ENCODE peak calls at places on chromosomes 1 and 21, in four cellular contexts. One of them, this sample, is unnamed.

GRCh38 chr1:157304271-157304670 is 166.1 kb upstream of the ETV3 start:
- DNase-seq in GM12878: no peak
- DNase-seq in HepG2: no peak
- DNase-seq in H1: no peak
- DNase-seq in this sample: no peak

GRCh38 chr1:162678439-162678838 is 46.2 kb downstream of the DDR2 start:
- DNase-seq in GM12878: no peak
- DNase-seq in H1: no peak
- DNase-seq in HepG2: peak
- DNase-seq in this sample: no peak

GRCh38 chr1:226609836-226610455 is 61.4 kb downstream of the STUM start:
- DNase-seq in GM12878: no peak
- DNase-seq in H1: no peak
- DNase-seq in HepG2: no peak
- DNase-seq in this sample: no peak

GRCh38 chr1:147902183-147902845 is at the start of gene GJA8:
- DNase-seq in H1: no peak
- DNase-seq in HepG2: no peak
- DNase-seq in GM12878: no peak
- DNase-seq in this sample: no peak

GRCh38 chr1:215141460-215141859 is 58.9 kb downstream of the KCNK2 start:
- DNase-seq in HepG2: no peak
- DNase-seq in GM12878: no peak
- DNase-seq in H1: no peak
- DNase-seq in this sample: no peak

GRCh38 chr21:34885125-34885524 is 164.0 kb downstream of the RUNX1 start:
- DNase-seq in GM12878: no peak
- DNase-seq in H1: no peak
- DNase-seq in HepG2: no peak
- DNase-seq in this sample: no peak

GRCh38 chr1:205612104-205612503 is 19.7 kb downstream of the ELK4 start:
- DNase-seq in GM12878: no peak
- DNase-seq in HepG2: no peak
- DNase-seq in H1: no peak
- DNase-seq in this sample: no peak

GRCh38 chr1:245599413-245600174 is 444.8 kb downstream of the KIF26B start:
- DNase-seq in H1: no peak
- DNase-seq in GM12878: no peak
- DNase-seq in HepG2: no peak
- DNase-seq in this sample: no peak

GRCh38 chr1:95381980-95382379 is 148.0 kb downstream of the RWDD3 start:
- DNase-seq in GM12878: no peak
- DNase-seq in H1: no peak
- DNase-seq in HepG2: no peak
- DNase-seq in this sample: no peak

GRCh38 chr1:111920221-111921024 is 69.0 kb downstream of the KCND3 start:
- DNase-seq in GM12878: no peak
- DNase-seq in H1: no peak
- DNase-seq in HepG2: no peak
- DNase-seq in this sample: no peak

GRCh38 chr1:42957880-42958487 is 684 bp downstream of the SLC2A1 start:
- DNase-seq in GM12878: no peak
- DNase-seq in H1: peak
- DNase-seq in HepG2: no peak
- DNase-seq in this sample: peak

GRCh38 chr1:118988186-118989005 is at the start of gene TBX15:
- DNase-seq in GM12878: no peak
- DNase-seq in H1: peak
- DNase-seq in HepG2: no peak
- DNase-seq in this sample: no peak

GRCh38 chr1:107538502-107538901 is 397.7 kb downstream of the NTNG1 start:
- DNase-seq in HepG2: no peak
- DNase-seq in GM12878: no peak
- DNase-seq in H1: no peak
- DNase-seq in this sample: no peak

GRCh38 chr1:151061012-151061401 is 810 bp downstream of the MLLT11 start:
- DNase-seq in GM12878: no peak
- DNase-seq in HepG2: no peak
- DNase-seq in H1: no peak
- DNase-seq in this sample: no peak

GRCh38 chr1:3710251-3710650 is 42.0 kb upstream of the CCDC27 start:
- DNase-seq in GM12878: no peak
- DNase-seq in HepG2: no peak
- DNase-seq in H1: no peak
- DNase-seq in this sample: no peak

GRCh38 chr1:189616893-189617292 is 860.8 kb downstream of the BRINP3 start:
- DNase-seq in HepG2: no peak
- DNase-seq in H1: no peak
- DNase-seq in GM12878: no peak
- DNase-seq in this sample: no peak

GRCh38 chr1:204150702-204151561 is 912 bp downstream of the ETNK2 start:
- DNase-seq in HepG2: no peak
- DNase-seq in H1: peak
- DNase-seq in GM12878: no peak
- DNase-seq in this sample: peak

GRCh38 chr1:101907264-101907663 is 89.5 kb downstream of the OLFM3 start:
- DNase-seq in HepG2: no peak
- DNase-seq in H1: no peak
- DNase-seq in GM12878: no peak
- DNase-seq in this sample: no peak

GRCh38 chr1:167473761-167474160 is 44.6 kb downstream of the CD247 start:
- DNase-seq in GM12878: no peak
- DNase-seq in H1: no peak
- DNase-seq in HepG2: no peak
- DNase-seq in this sample: no peak

GRCh38 chr1:204222006-204222872 is 8.5 kb upstream of the GOLT1A start:
- DNase-seq in GM12878: no peak
- DNase-seq in HepG2: no peak
- DNase-seq in H1: no peak
- DNase-seq in this sample: no peak

GRCh38 chr1:147292635-147293251 is 50.3 kb downstream of the CHD1L start:
- DNase-seq in GM12878: no peak
- DNase-seq in H1: no peak
- DNase-seq in HepG2: no peak
- DNase-seq in this sample: no peak

GRCh38 chr1:240831191-240831631 is 219.3 kb upstream of the GREM2 start:
- DNase-seq in H1: no peak
- DNase-seq in GM12878: no peak
- DNase-seq in HepG2: no peak
- DNase-seq in this sample: no peak

GRCh38 chr1:164771568-164772350 is 212.8 kb downstream of the PBX1 start:
- DNase-seq in H1: no peak
- DNase-seq in HepG2: no peak
- DNase-seq in GM12878: no peak
- DNase-seq in this sample: peak

GRCh38 chr1:79507770-79508169 is 501.2 kb upstream of the ADGRL4 start:
- DNase-seq in GM12878: no peak
- DNase-seq in H1: no peak
- DNase-seq in HepG2: no peak
- DNase-seq in this sample: no peak

GRCh38 chr1:222711319-222712252 is 705 bp downstream of the AIDA start:
- DNase-seq in H1: peak
- DNase-seq in HepG2: peak
- DNase-seq in GM12878: no peak
- DNase-seq in this sample: peak

GRCh38 chr1:178870944-178871343 is at the start of gene ANGPTL1:
- DNase-seq in HepG2: peak
- DNase-seq in GM12878: no peak
- DNase-seq in H1: no peak
- DNase-seq in this sample: no peak

GRCh38 chr1:163174524-163175437 is 27.9 kb downstream of the RGS5 start:
- DNase-seq in HepG2: peak
- DNase-seq in GM12878: no peak
- DNase-seq in H1: peak
- DNase-seq in this sample: peak

GRCh38 chr1:181044449-181044966 is 10.7 kb downstream of the MR1 start:
- DNase-seq in HepG2: peak
- DNase-seq in GM12878: peak
- DNase-seq in H1: no peak
- DNase-seq in this sample: no peak

GRCh38 chr1:31830511-31830910 is 14.7 kb upstream of the SPOCD1 start:
- DNase-seq in H1: no peak
- DNase-seq in HepG2: no peak
- DNase-seq in GM12878: no peak
- DNase-seq in this sample: no peak

GRCh38 chr1:21295059-21295401 is 4.8 kb upstream of the ECE1 start:
- DNase-seq in GM12878: no peak
- DNase-seq in H1: no peak
- DNase-seq in HepG2: no peak
- DNase-seq in this sample: no peak

GRCh38 chr1:172540635-172541034 is 7.7 kb downstream of the SUCO start:
- DNase-seq in H1: no peak
- DNase-seq in HepG2: no peak
- DNase-seq in GM12878: no peak
- DNase-seq in this sample: no peak

GRCh38 chr1:116682641-116683221 is 15.2 kb upstream of the IGSF3 start:
- DNase-seq in GM12878: no peak
- DNase-seq in HepG2: no peak
- DNase-seq in H1: no peak
- DNase-seq in this sample: no peak

GRCh38 chr1:62309906-62310305 is 9.3 kb downstream of the KANK4 start:
- DNase-seq in HepG2: no peak
- DNase-seq in H1: no peak
- DNase-seq in GM12878: no peak
- DNase-seq in this sample: no peak

GRCh38 chr1:67847466-67847865 is 14.2 kb upstream of the GNG12 start:
- DNase-seq in H1: no peak
- DNase-seq in GM12878: no peak
- DNase-seq in HepG2: no peak
- DNase-seq in this sample: no peak

GRCh38 chr1:159972443-159973205 is 18.6 kb upstream of the SLAMF9 start:
- DNase-seq in GM12878: no peak
- DNase-seq in HepG2: no peak
- DNase-seq in H1: no peak
- DNase-seq in this sample: no peak

DNA sequence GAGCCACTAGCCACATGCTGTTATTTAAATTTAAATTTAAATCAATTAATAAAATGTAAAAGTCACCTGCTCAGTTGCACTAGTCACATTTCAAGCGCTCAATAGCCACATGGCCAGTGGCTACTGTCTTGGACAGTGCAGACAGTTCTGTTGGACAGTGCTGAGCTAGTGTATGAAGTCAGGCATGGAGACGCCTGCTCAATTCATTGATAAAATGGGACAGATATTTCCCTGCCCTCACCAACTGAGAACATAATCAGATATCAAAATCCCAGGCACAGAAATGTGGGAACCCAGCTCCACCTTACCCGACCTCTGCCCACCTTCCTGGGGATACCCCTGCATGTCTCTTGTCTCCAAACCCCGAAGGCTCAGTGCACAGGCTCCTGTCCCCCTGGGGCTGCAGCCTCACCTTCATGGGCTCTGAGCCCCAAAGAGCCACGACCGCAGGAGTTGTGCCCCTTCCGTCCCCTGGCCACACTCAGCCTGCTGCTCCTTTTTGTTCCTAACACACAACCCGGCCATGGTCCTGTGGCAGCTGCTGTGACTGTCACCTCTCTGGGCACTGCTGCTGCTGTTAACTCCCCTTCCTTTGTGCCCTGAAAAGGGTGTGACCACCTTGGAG is 63.5 kb downstream of the TCP10L start:
- DNase-seq in HepG2: no peak
- DNase-seq in GM12878: no peak
- DNase-seq in H1: no peak
- DNase-seq in this sample: no peak
- TF ChIP-seq SP1 in HepG2: no peak
- TF ChIP-seq SP1 in GM12878: no peak
- TF ChIP-seq SP1 in H1: no peak
- TF ChIP-seq SP1 in this sample: no peak

DNA sequence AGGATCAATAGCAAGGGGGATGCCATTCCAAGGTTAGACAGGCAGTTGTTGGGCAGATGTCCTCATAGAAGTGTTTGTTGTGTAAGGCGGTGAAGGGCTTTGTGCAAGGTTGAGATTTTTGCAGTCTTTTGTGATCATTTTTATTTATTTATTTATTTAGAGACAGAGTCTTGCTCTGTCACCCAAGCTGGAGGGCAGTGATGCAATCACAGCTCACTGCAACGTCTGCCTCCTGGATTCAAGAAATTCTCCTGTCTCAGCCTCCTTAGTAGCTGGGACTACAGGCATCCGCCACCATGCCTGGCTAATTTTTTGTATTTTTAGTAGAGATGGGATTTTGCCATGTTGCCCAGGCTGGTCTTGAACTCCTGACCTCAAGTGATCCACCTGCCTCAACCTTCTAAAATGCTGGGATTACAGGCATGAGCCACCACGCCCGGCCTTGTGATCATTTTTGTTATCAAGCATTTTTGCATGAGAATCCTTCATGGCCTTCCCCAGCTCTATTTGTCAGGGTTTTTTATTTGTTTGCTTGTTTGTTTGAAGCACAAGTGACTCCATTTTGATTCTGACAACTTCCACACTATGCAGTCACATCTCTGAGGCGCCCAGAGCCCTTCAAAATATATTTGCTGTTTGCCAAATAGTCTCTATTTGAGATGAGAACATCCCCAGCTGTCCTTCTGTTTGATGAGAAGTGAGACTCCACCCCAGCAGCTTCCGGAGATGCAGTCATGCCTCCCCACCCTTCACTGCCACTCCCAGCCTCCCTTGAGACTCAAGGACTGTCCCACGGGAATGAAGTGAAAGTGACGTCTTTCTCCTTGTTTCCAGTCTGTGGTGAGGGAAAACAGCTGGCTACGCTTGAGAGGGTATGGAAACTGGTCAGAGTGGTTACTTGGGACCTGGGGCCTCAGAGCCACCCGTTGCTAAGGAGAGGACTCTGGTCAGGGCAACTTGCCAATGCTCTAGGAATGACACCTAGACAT is 38.0 kb downstream of the TMEM50B start:
- DNase-seq in GM12878: peak
- DNase-seq in H1: no peak
- DNase-seq in HepG2: no peak
- DNase-seq in this sample: no peak
- TF ChIP-seq SUZ12 in GM12878: no peak
- TF ChIP-seq SUZ12 in H1: no peak
- TF ChIP-seq SUZ12 in HepG2: no peak
- TF ChIP-seq SUZ12 in this sample: no peak

GRCh38 chr1:23800396-23801337 is at the start of gene GALE:
- DNase-seq in HepG2: peak
- DNase-seq in H1: peak
- DNase-seq in GM12878: peak
- DNase-seq in this sample: peak

GRCh38 chr1:23799255-23799569 is 1.3 kb downstream of the GALE start:
- DNase-seq in GM12878: no peak
- DNase-seq in H1: no peak
- DNase-seq in HepG2: no peak
- DNase-seq in this sample: no peak

GRCh38 chr1:23798662-23799142 is 1.9 kb downstream of the GALE start:
- DNase-seq in HepG2: no peak
- DNase-seq in H1: no peak
- DNase-seq in GM12878: no peak
- DNase-seq in this sample: no peak

GRCh38 chr1:23801338-23801748 is 789 bp upstream of the GALE start:
- DNase-seq in HepG2: no peak
- DNase-seq in GM12878: no peak
- DNase-seq in H1: no peak
- DNase-seq in this sample: no peak

GRCh38 chr1:23799570-23800395 is 771 bp downstream of the GALE start:
- DNase-seq in HepG2: peak
- DNase-seq in H1: peak
- DNase-seq in GM12878: no peak
- DNase-seq in this sample: no peak
- TF ChIP-seq SP1 in HepG2: no peak
- TF ChIP-seq SP1 in H1: no peak
- TF ChIP-seq SP1 in GM12878: no peak
- TF ChIP-seq SP1 in this sample: no peak

GRCh38 chr21:29490016-29490415 is 191.3 kb downstream of the BACH1 start:
- DNase-seq in H1: no peak
- DNase-seq in GM12878: no peak
- DNase-seq in HepG2: no peak
- DNase-seq in this sample: no peak
- TF ChIP-seq SUZ12 in H1: no peak
- TF ChIP-seq SUZ12 in GM12878: no peak
- TF ChIP-seq SUZ12 in HepG2: no peak
- TF ChIP-seq SUZ12 in this sample: no peak

This sample was measured in HEK293T.